ENCODE peak calls at places on chromosomes 12 and 14, in four cellular contexts. F is activated CD8-positive, alpha-beta memory T cell treated with anti-CD3 and anti-CD28 coated beads for 48 hours; S is gastrocnemius medialis; R is HCT116. W is an unnamed sample.

GRCh38 chr12:53804429-53804828 is 52.6 kb upstream of the CISTR start:
- DNase-seq in S (no peak), R (no peak), F (no peak), W (no peak)

GRCh38 chr12:63150255-63151060 is 543 bp downstream of the AVPR1A start:
- DNase-seq in F (no peak), S (no peak), R (no peak), W (peak)

GRCh38 chr12:1929241-1929984 is 11.0 kb upstream of the CACNA2D4 start:
- DNase-seq in F (no peak), R (no peak), S (no peak), W (no peak)

GRCh38 chr12:125289965-125290364 is 224.7 kb downstream of the AACS start:
- DNase-seq in S (no peak), F (no peak), R (no peak), W (no peak)

GRCh38 chr12:130240831-130241590 is 78.7 kb downstream of the FZD10 start:
- DNase-seq in F (no peak), S (no peak), R (no peak), W (no peak)

GRCh38 chr12:44307506-44308168 is 471.8 kb downstream of the TMEM117 start:
- DNase-seq in R (no peak), S (no peak), F (no peak), W (no peak)

GRCh38 chr14:26255213-26255612 is 342.6 kb downstream of the NOVA1 start:
- DNase-seq in F (no peak), R (no peak), S (no peak), W (no peak)

GRCh38 chr12:126545411-126545810 is 1480.2 kb downstream of the AACS start:
- DNase-seq in R (no peak), F (no peak), S (no peak), W (no peak)

GRCh38 chr12:121403721-121404120 is 3.8 kb downstream of the RNF34 start:
- DNase-seq in F (no peak), R (no peak), S (no peak), W (no peak)

GRCh38 chr12:6954754-6955461 is 3.8 kb downstream of the PTPN6 start:
- DNase-seq in F (no peak), S (no peak), R (no peak), W (peak)

GRCh38 chr14:65704850-65705249 is 292.3 kb downstream of the FUT8 start:
- DNase-seq in R (no peak), F (no peak), S (no peak), W (no peak)

GRCh38 chr12:23039834-23040233 is 414.9 kb downstream of the ETNK1 start:
- DNase-seq in R (no peak), S (no peak), F (no peak), W (no peak)

GRCh38 chr12:56257491-56258067 is 605 bp downstream of the ANKRD52 start:
- DNase-seq in S (no peak), F (no peak), R (no peak), W (no peak)

GRCh38 chr12:107903377-107904061 is 129.0 kb downstream of the ASCL4 start:
- DNase-seq in R (no peak), F (peak), S (no peak), W (peak)